ENCODE peak calls at places on chromosomes 7 and 10, in six cellular contexts. Y is A549, E is Panc1, V is esophagus muscularis mucosa, A is IMR-90, M is progenitor cell of endocrine pancreas. P is an unnamed sample.

GRCh38 chr7:52764502-52765169 is 270.8 kb upstream of the POM121L12 start:
- DNase-seq in A (no peak), E (no peak), V (no peak), M (no peak), Y (no peak), P (no peak)

GRCh38 chr7:1638113-1638726 is 31.9 kb upstream of the ELFN1 start:
- DNase-seq in A (no peak), M (no peak), E (no peak), V (no peak), Y (no peak), P (peak)

GRCh38 chr10:76108563-76108962 is 677.1 kb downstream of the LRMDA start:
- DNase-seq in E (no peak), V (no peak), Y (no peak), M (no peak), A (no peak), P (no peak)

GRCh38 chr7:66281678-66282593 is 76.8 kb downstream of the TPST1 start:
- DNase-seq in Y (peak), A (peak), V (no peak), M (no peak), E (no peak), P (no peak)

GRCh38 chr7:43727494-43727893 is 1.8 kb downstream of the COA1 start:
- DNase-seq in V (no peak), M (no peak), E (no peak), Y (no peak), A (no peak), P (no peak)

GRCh38 chr7:78412216-78412858 is 613.8 kb downstream of the PHTF2 start:
- DNase-seq in V (no peak), M (no peak), Y (no peak), A (no peak), E (no peak), P (no peak)

GRCh38 chr10:118958984-118959916 is 70.3 kb upstream of the NANOS1 start:
- DNase-seq in Y (peak), A (peak), M (no peak), V (no peak), E (no peak), P (peak)

GRCh38 chr10:79221110-79222051 is 125.9 kb upstream of the PPIF start:
- DNase-seq in E (no peak), V (no peak), M (no peak), Y (no peak), A (peak), P (no peak)

GRCh38 chr10:59648711-59649201 is 60.9 kb downstream of the SLC16A9 start:
- DNase-seq in V (no peak), Y (no peak), E (no peak), M (no peak), A (no peak), P (no peak)

GRCh38 chr7:27143950-27144798 is 693 bp upstream of the HOXA5 start:
- DNase-seq in V (no peak), A (peak), Y (no peak), M (no peak), E (no peak), P (no peak)

GRCh38 chr10:119197921-119198320 is 9.4 kb upstream of the GRK5 start:
- DNase-seq in V (no peak), E (no peak), Y (no peak), M (no peak), A (peak), P (no peak)

GRCh38 chr10:129192344-129193128 is 274.5 kb upstream of the MGMT start:
- DNase-seq in V (peak), A (no peak), M (no peak), Y (no peak), E (no peak), P (no peak)

GRCh38 chr10:77163670-77164348 is 473.8 kb downstream of the KCNMA1 start:
- DNase-seq in Y (peak), M (no peak), A (peak), V (no peak), E (peak), P (peak)

GRCh38 chr10:96266118-96266770 is 5.1 kb downstream of the BLNK start:
- DNase-seq in V (peak), M (no peak), E (no peak), Y (no peak), A (no peak), P (no peak)

GRCh38 chr10:4254101-4254994 is 469.3 kb upstream of the KLF6 start:
- DNase-seq in A (peak), E (no peak), V (no peak), Y (no peak), M (no peak), P (no peak)

GRCh38 chr7:101927389-101928306 is 110.2 kb downstream of the CUX1 start:
- DNase-seq in M (no peak), A (no peak), Y (no peak), E (no peak), V (no peak), P (no peak)

GRCh38 chr7:74993121-74993520 is 28.6 kb downstream of the CASTOR2 start:
- DNase-seq in M (no peak), E (no peak), A (no peak), Y (no peak), V (no peak), P (no peak)

GRCh38 chr10:1255600-1255999 is 199.4 kb downstream of the WDR37 start:
- DNase-seq in M (no peak), E (no peak), A (no peak), V (no peak), Y (no peak), P (no peak)
- TF ChIP-seq CTCF in M (no peak), E (no peak), A (no peak), V (no peak), Y (no peak), P (no peak)

GRCh38 chr7:118183254-118183585 is 744 bp upstream of the LSM8 start:
- DNase-seq in A (no peak), M (no peak), V (no peak), Y (peak), E (no peak), P (no peak)

GRCh38 chr7:118184392-118184899 is 482 bp downstream of the LSM8 start:
- DNase-seq in M (no peak), Y (no peak), E (no peak), V (no peak), A (no peak), P (no peak)

GRCh38 chr7:118183586-118184391 is at the start of gene LSM8:
- DNase-seq in V (peak), Y (peak), A (peak), M (peak), E (peak), P (peak)

GRCh38 chr7:118185163-118185860 is 1.3 kb downstream of the LSM8 start:
- DNase-seq in M (no peak), V (no peak), A (peak), Y (no peak), E (no peak), P (no peak)

DNA sequence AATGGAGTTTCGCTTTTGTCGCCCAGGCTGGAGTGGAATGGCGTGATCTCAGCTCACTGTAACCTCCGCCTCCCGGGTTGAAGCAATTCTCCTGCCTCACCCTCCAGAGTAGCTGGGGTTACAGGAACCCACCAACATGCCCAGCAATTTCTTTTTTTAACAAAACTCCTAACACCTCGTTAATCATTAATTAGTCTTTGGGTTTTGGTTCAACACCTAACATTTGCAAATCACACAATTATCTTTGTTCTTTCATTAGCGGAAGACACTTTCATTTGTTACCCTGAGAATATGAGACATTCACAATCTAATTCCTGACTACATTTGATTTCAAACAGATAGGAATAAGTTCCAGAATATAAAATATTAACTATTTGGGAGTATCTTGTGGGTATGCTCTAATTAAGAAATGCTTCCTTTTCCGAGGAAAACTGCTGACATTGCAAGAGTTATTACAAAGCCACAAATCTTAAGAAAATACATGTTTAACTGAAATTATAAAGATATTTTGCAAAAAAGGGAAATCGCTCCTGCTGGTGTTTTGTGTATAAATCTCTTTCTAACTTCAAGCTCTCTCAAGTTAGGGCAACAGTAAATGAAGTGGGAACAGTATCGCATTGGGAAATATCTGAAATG is 1.2 kb upstream of the LSM8 start:
- DNase-seq in V (no peak), E (no peak), M (no peak), Y (no peak), A (no peak), P (no peak)
- TF ChIP-seq CTCF in V (no peak), E (no peak), M (no peak), Y (no peak), A (no peak), P (no peak)

DNA sequence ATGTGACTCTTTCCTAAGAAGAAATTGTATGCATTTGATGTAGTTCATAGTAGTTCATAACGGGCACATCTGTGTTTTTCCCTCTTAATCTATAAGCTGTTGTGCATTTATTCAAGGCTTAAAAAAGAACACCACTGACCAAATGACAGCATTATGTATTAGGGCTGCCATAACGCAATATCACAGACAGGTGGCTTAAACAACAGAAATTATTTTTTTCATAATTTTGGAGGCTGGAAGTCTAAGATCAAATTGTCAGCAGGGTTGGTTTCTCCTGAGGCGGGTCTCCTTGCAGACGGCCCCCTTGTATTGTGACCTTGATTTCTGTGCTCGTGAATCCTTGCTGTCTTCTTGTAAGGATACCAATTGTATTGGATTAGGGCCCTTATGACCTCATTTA is 627 bp upstream of the SSMEM1 start:
- DNase-seq in A (no peak), Y (no peak), E (no peak), M (no peak), V (no peak), P (no peak)
- TF ChIP-seq CTCF in A (no peak), Y (no peak), E (no peak), M (no peak), V (no peak), P (no peak)

GRCh38 chr10:18423058-18423637 is 228.2 kb downstream of the NSUN6 start:
- DNase-seq in Y (no peak), A (no peak), V (no peak), M (no peak), E (no peak), P (no peak)
- TF ChIP-seq CTCF in Y (no peak), A (no peak), V (no peak), M (no peak), E (no peak), P (no peak)

DNA sequence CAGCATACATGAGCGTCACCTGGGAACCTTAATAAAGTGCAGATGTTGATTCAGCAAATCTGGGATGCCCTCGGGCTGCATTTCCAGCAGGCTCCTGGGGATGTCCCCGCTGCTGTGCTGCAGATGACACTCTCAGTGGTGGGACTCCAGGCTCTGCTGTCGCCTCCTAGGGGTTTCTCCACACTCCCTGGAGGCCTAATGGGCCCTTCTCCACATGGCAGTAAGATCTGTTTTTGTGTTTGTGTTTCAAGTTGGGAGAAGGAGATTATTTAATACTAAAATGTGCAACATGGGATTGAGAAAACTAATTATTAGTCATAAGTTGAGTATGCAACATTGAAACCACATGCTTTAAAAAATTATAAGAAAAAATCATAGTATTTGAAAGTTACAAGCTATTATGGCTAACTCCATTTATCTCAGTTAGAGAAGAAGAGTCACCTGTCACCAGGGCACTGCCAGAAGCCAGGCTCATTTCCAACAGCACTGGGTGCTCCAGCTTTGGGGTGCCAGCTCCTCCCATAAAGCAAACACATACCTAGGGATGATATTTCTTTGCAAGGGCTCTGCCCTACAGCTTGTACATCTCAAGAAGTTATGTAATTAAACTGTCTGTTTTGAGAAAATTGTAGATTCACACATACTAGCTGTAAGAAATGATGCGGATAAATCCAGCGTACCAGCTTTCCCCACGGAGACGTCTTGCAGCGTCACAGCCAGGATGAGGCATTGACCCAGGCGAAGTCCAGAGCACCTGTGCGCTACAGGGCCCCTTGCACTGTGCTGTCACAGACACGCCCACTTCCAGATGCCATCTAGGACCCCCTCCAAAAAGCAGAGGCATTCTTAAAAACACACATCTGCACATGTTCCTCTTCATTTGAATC is 106.4 kb downstream of the EGFR start:
- DNase-seq in A (no peak), V (peak), E (no peak), M (no peak), Y (peak), P (no peak)
- TF ChIP-seq CTCF in A (no peak), V (no peak), E (peak), M (no peak), Y (no peak), P (no peak)

GRCh38 chr7:133529861-133530260 is 277.0 kb downstream of the EXOC4 start:
- DNase-seq in V (no peak), A (no peak), E (no peak), M (no peak), Y (no peak), P (no peak)
- TF ChIP-seq CTCF in V (no peak), A (no peak), E (peak), M (no peak), Y (no peak), P (peak)

GRCh38 chr7:47580175-47580701 is 1.7 kb downstream of the TNS3 start:
- DNase-seq in Y (peak), V (no peak), E (no peak), A (peak), M (no peak), P (no peak)

GRCh38 chr7:47581821-47582747 is at the start of gene TNS3:
- DNase-seq in V (no peak), Y (peak), A (peak), E (no peak), M (peak), P (no peak)

GRCh38 chr7:47581442-47581820 is 480 bp downstream of the TNS3 start:
- DNase-seq in M (peak), V (no peak), Y (no peak), A (no peak), E (no peak), P (no peak)

GRCh38 chr7:47579458-47579857 is 2.5 kb downstream of the TNS3 start:
- DNase-seq in M (no peak), V (no peak), A (no peak), E (no peak), Y (peak), P (no peak)

GRCh38 chr7:47580811-47581331 is 1.0 kb downstream of the TNS3 start:
- DNase-seq in V (no peak), A (peak), Y (peak), M (no peak), E (no peak), P (no peak)
- TF ChIP-seq CTCF in V (no peak), A (peak), Y (no peak), M (no peak), E (no peak), P (no peak)

GRCh38 chr7:32266932-32267475 is 196.8 kb upstream of the PDE1C start:
- DNase-seq in E (no peak), Y (no peak), V (no peak), M (no peak), A (no peak), P (peak)
- TF ChIP-seq CTCF in E (peak), Y (no peak), V (no peak), M (peak), A (no peak), P (no peak)

DNA sequence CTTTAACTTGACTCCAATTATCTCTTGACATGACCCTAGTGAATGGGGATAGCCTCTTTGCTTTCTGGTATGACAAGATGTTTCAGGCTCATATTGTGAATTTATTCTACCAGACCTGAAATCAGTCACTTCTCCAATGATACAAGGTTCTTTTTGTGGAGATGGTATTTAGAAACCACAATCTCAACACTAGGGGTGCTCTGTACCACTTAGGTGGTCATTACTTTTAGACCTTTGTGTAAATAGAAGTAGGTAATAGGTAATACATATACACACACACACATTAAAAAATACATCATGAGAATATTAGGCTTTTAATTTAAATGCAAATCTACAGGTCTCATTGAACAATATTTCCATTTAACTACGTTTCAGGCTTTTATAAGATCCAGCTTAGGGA is 199.0 kb upstream of the RHOBTB1 start:
- DNase-seq in V (no peak), Y (no peak), E (no peak), M (no peak), A (no peak), P (no peak)
- TF ChIP-seq CTCF in V (no peak), Y (no peak), E (no peak), M (no peak), A (no peak), P (no peak)

GRCh38 chr10:80686734-80687561 is 149.2 kb downstream of the SH2D4B start:
- DNase-seq in Y (no peak), V (no peak), M (no peak), E (no peak), A (no peak), P (peak)

GRCh38 chr10:80685355-80685754 is 147.7 kb downstream of the SH2D4B start:
- DNase-seq in M (no peak), V (no peak), E (no peak), A (no peak), Y (no peak), P (no peak)

GRCh38 chr10:80694930-80695329 is 157.2 kb downstream of the SH2D4B start:
- DNase-seq in E (no peak), Y (no peak), V (no peak), M (no peak), A (no peak), P (peak)

DNA sequence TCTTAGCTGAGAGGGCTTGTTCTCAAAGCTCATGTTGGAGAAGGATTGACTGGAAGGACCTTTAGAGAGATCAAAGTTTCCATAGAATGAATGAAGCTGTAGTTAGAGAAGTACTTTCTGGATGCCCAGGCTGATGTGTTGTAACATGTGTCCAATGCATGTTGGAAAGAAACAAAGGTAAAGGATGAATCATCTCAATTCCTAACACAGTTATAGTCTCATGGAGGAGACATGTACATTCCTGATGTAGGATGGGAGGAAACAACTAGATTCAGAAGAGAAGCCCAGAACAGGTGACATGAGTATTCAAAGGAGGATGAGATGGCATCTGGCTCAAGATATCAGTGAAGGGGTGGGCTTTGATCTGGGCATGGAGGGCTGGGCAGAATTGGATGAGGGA is 152.7 kb downstream of the SH2D4B start:
- DNase-seq in A (no peak), E (no peak), M (no peak), Y (no peak), V (no peak), P (no peak)
- TF ChIP-seq CTCF in A (no peak), E (no peak), M (no peak), Y (no peak), V (no peak), P (no peak)